ENCODE peak calls at places on chromosomes 4 and X, in seven cellular contexts. U, E, N, Z, X, M and B are unnamed samples.

GRCh38 chr4:13386405-13387107 is 97.6 kb downstream of the RAB28 start:
- DNase-seq in M (no peak), X (no peak), E (peak), Z (no peak), U (no peak), N (no peak), B (no peak)

GRCh38 chr4:94798808-94799207 is 41.1 kb downstream of the BMPR1B start:
- DNase-seq in M (no peak), U (no peak), Z (no peak), N (no peak), X (no peak), E (peak), B (no peak)

GRCh38 chr4:185358514-185359433 is 37.0 kb downstream of the LRP2BP start:
- DNase-seq in N (peak), X (peak), U (no peak), M (peak), E (peak), Z (no peak), B (peak)

GRCh38 chr4:42906906-42907774 is 14.6 kb downstream of the GRXCR1 start:
- DNase-seq in U (no peak), E (no peak), X (no peak), Z (no peak), M (peak), N (no peak), B (no peak)

GRCh38 chrX:153674219-153674851 is 722 bp upstream of the PNCK start:
- DNase-seq in N (no peak), E (no peak), U (no peak), X (peak), M (peak), Z (no peak), B (no peak)

GRCh38 chr4:82784615-82785247 is 13.9 kb downstream of the SCD5 start:
- DNase-seq in M (no peak), Z (no peak), E (peak), N (no peak), X (no peak), U (peak), B (peak)

GRCh38 chr4:26936284-26937065 is 75.8 kb downstream of the STIM2 start:
- DNase-seq in U (no peak), X (peak), M (peak), Z (no peak), E (peak), N (no peak), B (peak)

GRCh38 chr4:26062221-26062620 is 148.2 kb downstream of the SMIM20 start:
- DNase-seq in X (no peak), N (no peak), M (no peak), U (no peak), E (peak), Z (no peak), B (no peak)

GRCh38 chr4:107279729-107280128 is 243.6 kb upstream of the DKK2 start:
- DNase-seq in U (no peak), M (peak), Z (no peak), X (peak), E (peak), N (no peak), B (peak)

GRCh38 chr4:88225216-88226107 is 58.9 kb downstream of the PPM1K start:
- DNase-seq in E (peak), X (no peak), M (no peak), N (no peak), Z (peak), U (no peak), B (peak)

GRCh38 chr4:103498161-103499070 is 221.4 kb downstream of the TACR3 start:
- DNase-seq in Z (no peak), M (peak), U (no peak), N (no peak), E (peak), X (no peak), B (peak)

GRCh38 chr4:187251896-187252295 is 528.2 kb upstream of the FAT1 start:
- DNase-seq in Z (no peak), M (no peak), E (peak), X (no peak), N (no peak), U (no peak), B (peak)

GRCh38 chr4:65538571-65538970 is 131.7 kb downstream of the EPHA5 start:
- DNase-seq in E (peak), Z (no peak), M (no peak), X (no peak), N (no peak), U (no peak), B (peak)

GRCh38 chr4:94995684-94996394 is 238.1 kb downstream of the BMPR1B start:
- DNase-seq in M (peak), E (peak), Z (no peak), X (no peak), N (peak), U (peak), B (peak)

GRCh38 chr4:124177647-124178425 is 534.7 kb downstream of the ANKRD50 start:
- DNase-seq in E (peak), U (no peak), M (no peak), Z (no peak), X (peak), N (no peak), B (peak)

GRCh38 chr4:76001760-76002159 is 5.5 kb downstream of the CXCL9 start:
- DNase-seq in E (no peak), Z (no peak), U (no peak), N (no peak), M (no peak), X (no peak), B (no peak)

GRCh38 chr4:25722964-25723363 is 67.3 kb downstream of the SLC34A2 start:
- DNase-seq in X (peak), Z (no peak), M (peak), E (no peak), N (no peak), U (no peak), B (no peak)

GRCh38 chr4:15303052-15303641 is 124.7 kb upstream of the C1QTNF7 start:
- DNase-seq in X (peak), N (no peak), M (no peak), U (no peak), Z (no peak), E (peak), B (peak)

GRCh38 chrX:19659929-19660328 is 144.6 kb upstream of the MAP3K15 start:
- DNase-seq in M (no peak), E (no peak), N (no peak), X (peak), U (no peak), Z (no peak), B (no peak)

GRCh38 chr4:38529189-38530115 is 134.5 kb upstream of the KLF3 start:
- DNase-seq in E (no peak), M (peak), Z (no peak), U (no peak), X (peak), N (no peak), B (no peak)

DNA sequence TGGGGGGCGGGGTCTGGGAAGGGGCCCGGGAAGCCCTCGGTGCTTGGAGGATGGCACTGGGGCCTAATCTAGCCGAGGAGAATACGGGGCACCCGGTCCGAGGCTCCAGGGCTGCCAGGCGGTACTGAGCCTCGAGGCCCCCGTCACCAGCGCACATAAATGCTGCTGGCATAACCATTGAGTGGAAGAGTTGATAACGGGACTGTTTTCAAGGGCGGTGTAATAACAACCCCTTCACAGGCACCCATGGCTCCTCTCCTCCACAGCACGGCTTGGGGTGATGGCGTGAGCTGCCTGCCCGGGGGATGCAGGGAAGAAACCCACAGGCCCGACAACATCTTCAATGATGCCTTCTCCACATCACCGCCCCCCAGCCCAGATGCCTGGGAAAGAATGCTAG is 130.7 kb downstream of the FAM53A start:
- DNase-seq in E (no peak), U (no peak), N (no peak), Z (no peak), X (no peak), M (no peak), B (no peak)
- H3K4ac ChIP-seq in E (no peak), U (no peak), N (no peak), Z (no peak), X (no peak), M (no peak), B (no peak)

DNA sequence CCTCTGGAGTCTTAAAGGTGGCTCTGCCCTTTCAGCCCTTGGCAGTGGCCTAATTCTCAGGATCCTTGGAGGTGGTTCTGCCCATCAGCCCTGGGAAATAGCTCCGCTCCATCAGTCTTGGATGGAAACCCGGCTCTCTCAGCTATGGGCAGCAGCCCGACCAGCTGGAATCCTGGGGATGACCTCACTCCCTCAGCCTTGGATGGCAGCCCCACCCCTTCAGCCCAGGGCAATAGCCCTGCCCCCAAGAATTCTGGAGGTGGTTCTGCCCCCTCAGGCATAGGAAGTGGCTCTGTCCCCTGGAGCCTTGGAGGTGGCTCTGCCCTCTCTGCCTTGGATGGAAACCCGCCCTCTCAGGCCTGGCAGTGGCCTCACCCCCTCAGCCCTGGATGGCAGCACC is 127.7 kb downstream of the RBMX2 start:
- DNase-seq in Z (no peak), E (no peak), N (no peak), U (no peak), X (peak), M (peak), B (no peak)
- H3K4ac ChIP-seq in Z (no peak), E (no peak), N (no peak), U (no peak), X (no peak), M (no peak), B (no peak)

GRCh38 chr4:53784112-53784511 is 192.8 kb upstream of the LNX1 start:
- DNase-seq in X (no peak), E (no peak), U (no peak), Z (no peak), M (no peak), N (no peak), B (no peak)

GRCh38 chr4:53781614-53782467 is 190.6 kb upstream of the LNX1 start:
- DNase-seq in M (no peak), U (no peak), N (no peak), X (no peak), Z (no peak), E (peak), B (peak)

GRCh38 chr4:53780736-53781400 is 189.6 kb upstream of the LNX1 start:
- DNase-seq in X (no peak), E (peak), M (no peak), U (no peak), Z (no peak), N (no peak), B (peak)

GRCh38 chr4:53783208-53783859 is 192.0 kb upstream of the LNX1 start:
- DNase-seq in X (no peak), U (no peak), E (no peak), M (no peak), N (no peak), Z (no peak), B (no peak)

DNA sequence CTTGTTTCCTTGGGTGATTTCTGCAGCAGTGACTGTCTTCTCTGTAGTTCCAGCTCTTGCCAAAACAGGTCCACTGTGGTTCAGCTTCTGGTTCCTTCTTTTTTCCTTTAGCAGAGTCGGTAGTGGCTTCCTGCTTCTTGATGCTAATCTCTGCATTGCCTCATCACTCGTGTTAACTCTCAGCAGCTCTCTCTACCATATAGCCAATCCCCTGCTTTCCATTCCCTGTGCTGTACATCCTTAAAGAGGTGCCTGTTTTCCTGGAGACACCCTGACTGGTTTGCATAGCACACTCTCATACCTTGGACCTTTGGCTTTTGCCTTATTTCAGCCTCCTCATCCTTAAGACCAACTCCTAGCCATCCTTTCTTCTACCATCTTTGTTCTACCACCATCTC is 191.2 kb upstream of the LNX1 start:
- DNase-seq in E (peak), N (no peak), U (no peak), M (no peak), Z (no peak), X (no peak), B (peak)
- H3K4ac ChIP-seq in E (peak), N (no peak), U (no peak), M (no peak), Z (no peak), X (no peak), B (peak)

DNA sequence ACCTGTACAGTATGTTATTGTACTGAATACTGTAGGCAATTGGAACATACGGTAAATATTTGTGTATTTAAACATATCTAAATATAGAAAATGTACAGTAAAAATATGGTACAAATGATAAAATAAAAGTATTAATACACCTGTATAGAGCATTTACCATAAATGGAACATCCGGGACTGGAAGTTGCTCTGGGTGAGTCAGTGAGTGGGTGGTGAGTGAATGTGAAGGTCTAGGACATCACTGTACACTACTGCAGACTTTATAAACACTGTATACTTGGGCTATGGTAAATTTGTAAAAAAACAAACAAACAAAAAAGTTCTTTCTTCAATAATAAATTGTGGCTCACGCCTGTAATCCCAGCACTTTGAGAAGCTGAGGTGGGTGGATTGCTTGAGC is 52.4 kb upstream of the FHL1 start:
- DNase-seq in M (no peak), X (no peak), N (no peak), E (peak), U (no peak), Z (no peak), B (no peak)
- H3K4ac ChIP-seq in M (no peak), X (no peak), N (no peak), E (no peak), U (no peak), Z (no peak), B (no peak)

DNA sequence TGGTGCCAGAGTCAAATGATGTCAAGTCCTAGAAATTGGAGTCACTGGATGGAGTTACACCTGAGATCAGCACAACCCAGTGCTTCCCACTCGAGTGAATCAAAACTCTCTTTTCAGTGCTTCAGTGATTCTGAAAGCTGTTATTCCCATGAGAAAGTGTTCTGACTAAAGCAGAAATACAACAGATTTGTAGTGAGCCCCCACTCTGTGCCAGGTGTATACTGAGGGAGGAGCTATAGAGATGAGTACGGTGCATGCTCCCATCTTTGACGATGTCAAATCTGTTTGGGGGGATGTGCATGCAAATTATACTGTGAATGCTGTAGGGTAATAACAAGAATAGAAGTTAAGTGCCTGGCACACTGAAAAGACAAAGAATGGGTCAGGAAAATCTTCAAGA is 330.2 kb downstream of the HS3ST1 start:
- DNase-seq in M (no peak), U (no peak), Z (no peak), N (no peak), E (no peak), X (no peak), B (no peak)
- H3K4ac ChIP-seq in M (no peak), U (no peak), Z (no peak), N (no peak), E (no peak), X (no peak), B (no peak)